ENCODE peak calls at places on chromosomes 4 and X, in four cellular contexts. Z is SK-N-SH, Q is astrocyte, P is mammary epithelial cell. A is an unnamed sample. For H3K27me3, the result is how much of the 10 kb centered on the place peaks cover.

GRCh38 chrX:15546745-15547144 is 46.1 kb downstream of the BMX start:
- DNase-seq in Z (no peak), P (no peak), Q (no peak), A (no peak)

GRCh38 chr4:164935363-164935762 is 42.1 kb downstream of the TRIM61 start:
- DNase-seq in P (no peak), Z (peak), Q (no peak), A (no peak)

GRCh38 chrX:136183175-136183574 is 35.8 kb downstream of the FHL1 start:
- DNase-seq in Z (no peak), Q (no peak), P (no peak), A (no peak)

GRCh38 chr4:184384810-184385557 is 89.4 kb downstream of the IRF2 start:
- DNase-seq in P (peak), Z (no peak), Q (no peak), A (no peak)

GRCh38 chr4:133233922-133234321 is 84.8 kb downstream of the PCDH10 start:
- DNase-seq in P (no peak), Z (no peak), Q (no peak), A (no peak)

GRCh38 chr4:77776182-77777134 is 42.7 kb downstream of the CNOT6L start:
- DNase-seq in P (no peak), Z (peak), Q (peak), A (peak)

GRCh38 chr4:94856030-94856429 is 98.3 kb downstream of the BMPR1B start:
- DNase-seq in Q (no peak), Z (peak), P (no peak), A (no peak)

GRCh38 chr4:66556651-66557278 is 886.5 kb upstream of the EPHA5 start:
- DNase-seq in P (no peak), Q (no peak), Z (no peak), A (no peak)

GRCh38 chr4:16695896-16696295 is 202.5 kb downstream of the LDB2 start:
- DNase-seq in Z (no peak), P (no peak), Q (no peak), A (no peak)

GRCh38 chrX:2425281-2426071 is 75.3 kb downstream of the DHRSX start:
- DNase-seq in Z (no peak), Q (peak), P (no peak), A (no peak)

GRCh38 chr4:31045724-31046318 is 325.7 kb downstream of the PCDH7 start:
- DNase-seq in Q (peak), Z (no peak), P (peak), A (peak)

GRCh38 chrX:113929004-113929403 is 654.9 kb upstream of the HTR2C start:
- DNase-seq in P (peak), Q (peak), Z (peak), A (peak)

GRCh38 chrX:118740276-118740889 is 13.0 kb downstream of the IL13RA1 start:
- DNase-seq in Q (no peak), Z (no peak), P (no peak), A (no peak)

GRCh38 chrX:39613997-39614679 is 483.6 kb downstream of the BCOR start:
- DNase-seq in P (peak), Q (no peak), Z (peak), A (no peak)

GRCh38 chrX:10501606-10502005 is 118.8 kb downstream of the MID1 start:
- DNase-seq in Q (no peak), P (no peak), Z (peak), A (no peak)

GRCh38 chr4:31040106-31040505 is 319.9 kb downstream of the PCDH7 start:
- DNase-seq in Q (no peak), P (no peak), Z (no peak), A (no peak)

GRCh38 chr4:70721747-70722146 is at the start of gene RUFY3:
- DNase-seq in Q (peak), P (no peak), Z (peak), A (peak)

GRCh38 chr4:168656055-168656660 is 159.3 kb downstream of the PALLD start:
- DNase-seq in Z (no peak), P (peak), Q (peak), A (peak)

GRCh38 chr4:23135792-23136645 is 443.3 kb downstream of the GBA3 start:
- DNase-seq in Q (peak), Z (peak), P (peak), A (peak)

GRCh38 chr4:15792974-15793373 is 14.8 kb downstream of the CD38 start:
- DNase-seq in Q (no peak), P (no peak), Z (no peak), A (no peak)

GRCh38 chrX:123859828-123860505 is at the start of gene XIAP:
- DNase-seq in Z (peak), P (peak), Q (peak), A (peak)

GRCh38 chr4:19752600-19752999 is 499.1 kb upstream of the SLIT2 start:
- DNase-seq in Q (no peak), P (no peak), Z (no peak), A (no peak)

GRCh38 chr4:97252615-97253154 is 890.6 kb downstream of the STPG2 start:
- DNase-seq in Q (peak), Z (no peak), P (no peak), A (no peak)

GRCh38 chr4:165563851-165564250 is 185.0 kb downstream of the CPE start:
- DNase-seq in Q (peak), Z (no peak), P (peak), A (no peak)

GRCh38 chr4:105594094-105595010 is 41.9 kb downstream of the ARHGEF38 start:
- DNase-seq in Q (no peak), P (peak), Z (no peak), A (no peak)

GRCh38 chr4:84502955-84503373 is 3.9 kb upstream of the NKX6-1 start:
- DNase-seq in P (no peak), Z (no peak), Q (no peak), A (no peak)

GRCh38 chr4:184548651-184549341 is 74.4 kb upstream of the IRF2 start:
- DNase-seq in Z (no peak), Q (no peak), P (no peak), A (no peak)

GRCh38 chr4:13522282-13523104 is 21.8 kb downstream of the NKX3-2 start:
- DNase-seq in Z (peak), P (no peak), Q (no peak), A (no peak)

GRCh38 chr4:26320159-26320452 is 708 bp upstream of the RBPJ start:
- DNase-seq in Q (peak), Z (no peak), P (no peak), A (peak)

GRCh38 chr4:124685851-124686250 is 26.7 kb downstream of the ANKRD50 start:
- DNase-seq in Q (peak), Z (no peak), P (peak), A (no peak)

GRCh38 chr4:83581411-83582288 is 45.7 kb downstream of the GPAT3 start:
- DNase-seq in P (no peak), Q (peak), Z (no peak), A (no peak)

GRCh38 chrX:92260102-92260501 is 480.9 kb downstream of the PCDH11X start:
- DNase-seq in Z (no peak), Q (no peak), P (no peak), A (no peak)

GRCh38 chr4:104752337-104752736 is 257.6 kb upstream of the CXXC4 start:
- DNase-seq in P (no peak), Q (peak), Z (no peak), A (no peak)

GRCh38 chr4:136301773-136302172 is 1230.5 kb downstream of the PCDH18 start:
- DNase-seq in Q (no peak), Z (no peak), P (no peak), A (no peak)

GRCh38 chr4:155383541-155383940 is 6.8 kb upstream of the MAP9 start:
- DNase-seq in Q (no peak), Z (no peak), P (no peak), A (no peak)

GRCh38 chr4:10750714-10751113 is 66.1 kb upstream of the CLNK start:
- DNase-seq in Q (peak), P (no peak), Z (no peak), A (peak)

GRCh38 chr4:76687730-76688441 is 210.1 kb downstream of the SOWAHB start:
- DNase-seq in Q (peak), Z (peak), P (peak), A (no peak)

GRCh38 chrX:16946971-16947562 is 609 bp downstream of the REPS2 start:
- DNase-seq in P (no peak), Z (no peak), Q (no peak), A (peak)

DNA sequence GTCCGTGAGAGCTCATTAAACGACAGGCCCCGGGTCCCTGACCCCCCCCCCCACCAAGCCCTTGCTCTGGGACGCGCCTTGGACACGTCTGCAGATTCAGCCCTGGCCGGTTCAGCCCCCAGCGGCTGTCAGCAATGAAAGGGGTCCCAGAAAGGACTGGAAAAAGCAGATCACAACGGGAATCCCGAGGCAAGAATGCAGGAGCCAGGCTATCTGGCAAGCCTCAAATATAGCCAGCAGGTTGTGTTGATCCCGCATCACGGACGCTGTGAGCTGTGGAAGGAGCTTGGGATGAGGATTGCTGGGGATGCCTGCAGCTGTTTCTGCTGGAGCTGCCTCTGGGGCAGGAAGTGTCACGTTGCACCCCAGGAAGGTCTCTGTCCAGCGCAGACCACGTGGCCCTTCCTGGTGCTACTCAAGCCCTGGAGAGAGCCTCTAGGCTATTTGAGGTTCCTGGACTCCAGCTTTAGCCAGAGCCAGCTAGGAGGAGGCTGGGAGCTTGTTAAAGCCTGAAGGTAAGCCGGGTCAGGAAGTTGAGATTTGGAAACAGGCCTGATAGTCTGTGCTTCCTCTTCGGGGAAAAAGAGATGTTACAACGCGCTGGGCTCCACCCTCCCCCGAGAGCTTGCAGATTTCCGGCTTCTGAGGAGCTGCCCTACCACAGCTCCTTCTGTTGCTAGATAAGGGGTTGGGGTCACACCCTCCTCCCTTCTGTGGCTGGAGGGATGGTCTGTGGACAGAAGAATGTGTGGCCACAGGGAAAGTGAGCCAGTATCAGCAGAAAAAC is 19.3 kb upstream of the CSF2RA start:
- DNase-seq in Z (no peak), Q (no peak), P (no peak), A (peak)
- H3K9ac ChIP-seq in Z (no peak), Q (no peak), P (no peak), A (no peak)

GRCh38 chr4:101187837-101188236 is 159.5 kb downstream of the PPP3CA start:
- DNase-seq in Q (no peak), P (no peak), Z (no peak), A (peak)
- H3K27me3 ChIP-seq in Q (under half), P (under half), Z (under half), A (under half)

GRCh38 chrX:67721321-67721720 is 177.5 kb downstream of the AR start:
- DNase-seq in Z (no peak), Q (no peak), P (no peak), A (no peak)

GRCh38 chrX:67724359-67725110 is 180.7 kb downstream of the AR start:
- DNase-seq in Q (no peak), Z (no peak), P (no peak), A (peak)

GRCh38 chrX:67725471-67725870 is 181.7 kb downstream of the AR start:
- DNase-seq in Q (no peak), Z (no peak), P (no peak), A (peak)

GRCh38 chrX:67726028-67726427 is 182.2 kb downstream of the AR start:
- DNase-seq in P (no peak), Q (no peak), Z (no peak), A (no peak)

GRCh38 chrX:67723580-67724351 is 179.9 kb downstream of the AR start:
- DNase-seq in Z (no peak), P (no peak), Q (no peak), A (no peak)
- H3K9ac ChIP-seq in Z (no peak), P (no peak), Q (no peak), A (no peak)

GRCh38 chr4:113505057-113505456 is 256.5 kb downstream of the CAMK2D start:
- DNase-seq in Q (no peak), Z (no peak), P (no peak), A (no peak)

GRCh38 chr4:113512880-113513279 is 248.7 kb downstream of the CAMK2D start:
- DNase-seq in Q (no peak), P (no peak), Z (no peak), A (no peak)

GRCh38 chr4:113513376-113513775 is 248.2 kb downstream of the CAMK2D start:
- DNase-seq in P (no peak), Z (no peak), Q (no peak), A (no peak)

GRCh38 chr4:113511944-113512343 is 249.6 kb downstream of the CAMK2D start:
- DNase-seq in Q (no peak), P (no peak), Z (no peak), A (no peak)

DNA sequence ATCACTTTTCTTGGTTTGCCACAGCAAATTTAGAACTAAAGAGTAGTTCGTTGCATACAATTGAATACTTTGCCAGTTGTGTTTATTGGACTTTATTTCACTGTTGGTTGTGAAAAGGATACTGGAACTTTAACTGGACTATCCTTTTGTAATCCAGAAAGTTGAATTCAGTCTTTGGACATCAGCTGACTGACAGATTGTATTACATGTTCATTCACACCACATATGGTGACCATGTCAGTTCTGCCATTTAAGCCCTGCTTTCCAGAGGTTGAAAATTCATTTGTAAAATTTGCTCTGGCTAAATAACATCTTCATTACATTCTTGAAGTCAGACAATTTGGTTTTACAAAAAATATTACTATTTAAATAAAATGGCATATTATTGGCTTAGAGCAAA is 251.7 kb downstream of the CAMK2D start:
- DNase-seq in Z (no peak), Q (no peak), P (no peak), A (no peak)
- H3K27me3 ChIP-seq in Z (under half), Q (under half), P (under half), A (under half)

GRCh38 chr4:1990676-1991075 is 18.1 kb downstream of the NELFA start:
- DNase-seq in Z (no peak), Q (no peak), P (no peak), A (no peak)

GRCh38 chr4:1991596-1992434 is 17.0 kb downstream of the NELFA start:
- DNase-seq in Z (peak), P (peak), Q (no peak), A (no peak)

GRCh38 chr4:1991087-1991486 is 17.7 kb downstream of the NELFA start:
- DNase-seq in P (no peak), Q (no peak), Z (peak), A (no peak)

GRCh38 chr4:1993169-1993516 is 15.6 kb downstream of the NELFA start:
- DNase-seq in P (no peak), Z (no peak), Q (no peak), A (no peak)

GRCh38 chr4:1992468-1993168 is 16.2 kb downstream of the NELFA start:
- DNase-seq in P (no peak), Z (peak), Q (no peak), A (no peak)
- H3K9ac ChIP-seq in P (no peak), Z (no peak), Q (no peak), A (no peak)

GRCh38 chrX:153883163-153883843 is 2.7 kb downstream of the L1CAM start:
- DNase-seq in Z (no peak), P (no peak), Q (no peak), A (no peak)
- H3K27me3 ChIP-seq in Z (under half), P (under half), Q (under half), A (under half)

DNA sequence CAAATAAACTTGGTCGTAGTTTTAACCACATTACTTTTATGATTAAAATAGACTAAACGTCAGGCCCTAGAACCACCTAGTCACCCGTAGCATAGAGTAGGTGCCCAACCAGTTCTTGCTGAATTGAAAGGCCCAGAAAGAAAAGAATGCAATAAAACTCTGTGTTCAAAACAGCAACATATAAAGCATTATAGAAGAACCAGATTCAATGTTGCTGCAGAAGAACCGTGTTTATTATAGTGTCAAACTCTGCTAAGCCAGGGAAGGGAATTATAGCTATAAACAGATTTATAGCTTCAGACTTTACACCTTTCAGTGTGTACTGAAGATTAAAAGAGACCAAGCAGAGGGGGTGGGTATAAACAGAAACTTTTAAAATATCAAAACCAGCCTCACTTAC is 219.5 kb upstream of the ETNPPL start:
- DNase-seq in Z (no peak), Q (no peak), P (no peak), A (no peak)
- H3K9ac ChIP-seq in Z (no peak), Q (no peak), P (no peak), A (no peak)

DNA sequence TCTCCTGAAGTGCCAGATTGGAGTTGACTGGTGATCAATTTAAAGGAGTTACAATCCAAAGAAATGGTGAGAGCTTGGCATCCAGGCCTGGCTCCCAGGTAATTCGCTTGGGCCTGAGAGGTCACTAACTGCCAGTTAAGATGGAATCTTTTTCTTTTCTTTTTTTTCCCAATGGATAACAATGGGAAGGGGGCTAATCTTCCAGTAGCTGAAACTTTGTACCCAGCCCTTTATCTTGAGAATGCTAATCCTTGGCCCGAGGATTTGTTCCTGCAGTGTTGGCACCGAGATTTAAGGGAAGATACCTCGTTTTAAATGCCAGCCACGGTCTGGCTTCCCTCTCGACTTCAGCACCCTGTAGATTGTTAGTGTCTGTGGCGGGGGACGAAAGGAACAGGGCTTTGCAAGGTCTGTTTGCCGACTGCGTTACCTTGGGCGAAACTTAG is 13.4 kb upstream of the PITX2 start:
- DNase-seq in Q (no peak), P (no peak), Z (no peak), A (no peak)
- H3K27me3 ChIP-seq in Q (half or more), P (half or more), Z (half or more), A (under half)

DNA sequence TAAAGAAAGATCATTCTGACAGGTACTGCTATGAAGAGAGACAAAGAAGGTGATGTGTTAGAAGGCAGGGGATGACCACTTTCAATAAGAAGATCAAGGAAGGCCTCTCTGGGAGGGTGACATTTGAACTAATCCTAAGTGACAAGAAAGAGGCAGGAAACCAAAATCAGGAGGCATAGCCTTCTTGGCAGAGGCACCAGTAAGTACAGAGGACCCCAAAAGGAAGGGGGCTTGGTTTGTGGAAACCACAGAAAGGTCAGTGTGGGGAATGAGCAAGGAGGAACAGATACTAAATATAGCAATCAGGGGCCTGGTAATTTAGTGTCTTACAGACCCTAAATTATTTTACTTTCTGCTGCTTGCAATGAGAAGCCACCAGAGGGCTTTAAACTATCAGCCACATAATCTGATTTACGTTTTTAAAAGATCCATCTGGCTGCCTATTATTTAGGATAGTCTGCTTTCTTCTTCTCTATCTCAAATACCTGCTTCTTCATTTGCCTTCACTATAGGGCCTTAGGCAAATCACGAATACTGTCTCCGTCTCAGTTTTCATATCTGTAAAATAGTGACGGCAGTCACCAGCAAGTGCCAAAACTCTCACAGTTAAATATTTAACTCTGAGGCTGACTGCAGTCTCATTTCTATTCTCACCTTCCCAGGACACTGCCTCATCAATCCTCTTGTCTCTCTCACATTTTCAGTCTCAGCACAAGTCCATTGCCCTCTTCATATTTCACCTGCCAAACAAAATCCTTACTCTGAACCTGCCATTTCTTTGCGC is 16.7 kb downstream of the NR3C2 start:
- DNase-seq in Q (no peak), P (no peak), Z (peak), A (no peak)
- H3K9ac ChIP-seq in Q (no peak), P (no peak), Z (no peak), A (no peak)

A was measured in GM23248.